ENCODE peak calls at places on chromosomes 2 and 18, in six cellular contexts. One of them, this sample, is unnamed.

GRCh38 chr2:61978522-61978921 is 73.0 kb downstream of the COMMD1 start:
- DNase-seq in K562: no peak
- DNase-seq in A549: no peak
- DNase-seq in endothelial cell of umbilical vein: peak; percentile 69
- DNase-seq in HepG2: peak; percentile 18
- DNase-seq in GM12878: peak; percentile 45
- DNase-seq in this sample: peak; percentile 78

GRCh38 chr18:68733693-68734092 is 18.8 kb upstream of the TMX3 start:
- DNase-seq in K562: no peak
- DNase-seq in A549: peak; percentile 18
- DNase-seq in endothelial cell of umbilical vein: no peak
- DNase-seq in HepG2: no peak
- DNase-seq in GM12878: no peak
- DNase-seq in this sample: no peak

GRCh38 chr2:233385489-233386044 is 31.3 kb downstream of the DGKD start:
- DNase-seq in K562: no peak
- DNase-seq in A549: no peak
- DNase-seq in endothelial cell of umbilical vein: no peak
- DNase-seq in HepG2: no peak
- DNase-seq in GM12878: peak; percentile 63
- DNase-seq in this sample: no peak

GRCh38 chr2:103401621-103402020 is 639.8 kb downstream of the TMEM182 start:
- DNase-seq in K562: no peak
- DNase-seq in A549: peak; percentile 38
- DNase-seq in endothelial cell of umbilical vein: no peak
- DNase-seq in HepG2: peak; percentile 69
- DNase-seq in GM12878: no peak
- DNase-seq in this sample: no peak

GRCh38 chr2:126981476-126981875 is 82.8 kb downstream of the TEX51 start:
- DNase-seq in K562: no peak
- DNase-seq in A549: no peak
- DNase-seq in endothelial cell of umbilical vein: no peak
- DNase-seq in HepG2: peak; percentile 41
- DNase-seq in GM12878: no peak
- DNase-seq in this sample: no peak

GRCh38 chr2:8231909-8232308 is 449.9 kb upstream of the ID2 start:
- DNase-seq in K562: no peak
- DNase-seq in A549: no peak
- DNase-seq in endothelial cell of umbilical vein: no peak
- DNase-seq in HepG2: no peak
- DNase-seq in GM12878: no peak
- DNase-seq in this sample: no peak

GRCh38 chr2:66252002-66252545 is 182.9 kb upstream of the MEIS1 start:
- DNase-seq in K562: no peak
- DNase-seq in A549: no peak
- DNase-seq in endothelial cell of umbilical vein: no peak
- DNase-seq in HepG2: no peak
- DNase-seq in GM12878: no peak
- DNase-seq in this sample: no peak

GRCh38 chr2:78992807-78993517 is 32.5 kb upstream of the REG3G start:
- DNase-seq in K562: no peak
- DNase-seq in A549: no peak
- DNase-seq in endothelial cell of umbilical vein: no peak
- DNase-seq in HepG2: no peak
- DNase-seq in GM12878: no peak
- DNase-seq in this sample: no peak

GRCh38 chr2:160458718-160459453 is 34.7 kb downstream of the RBMS1 start:
- DNase-seq in K562: no peak
- DNase-seq in A549: no peak
- DNase-seq in endothelial cell of umbilical vein: no peak
- DNase-seq in HepG2: no peak
- DNase-seq in GM12878: no peak
- DNase-seq in this sample: no peak

GRCh38 chr2:95034221-95034620 is 8.7 kb downstream of the MAL start:
- DNase-seq in K562: no peak
- DNase-seq in A549: no peak
- DNase-seq in endothelial cell of umbilical vein: no peak
- DNase-seq in HepG2: no peak
- DNase-seq in GM12878: no peak
- DNase-seq in this sample: no peak

GRCh38 chr2:11397046-11397445 is 52.6 kb upstream of the ROCK2 start:
- DNase-seq in K562: no peak
- DNase-seq in A549: no peak
- DNase-seq in endothelial cell of umbilical vein: no peak
- DNase-seq in HepG2: no peak
- DNase-seq in GM12878: no peak
- DNase-seq in this sample: no peak

GRCh38 chr18:72530622-72531021 is 13.5 kb downstream of the CBLN2 start:
- DNase-seq in K562: no peak
- DNase-seq in A549: no peak
- DNase-seq in endothelial cell of umbilical vein: no peak
- DNase-seq in HepG2: no peak
- DNase-seq in GM12878: no peak
- DNase-seq in this sample: no peak

GRCh38 chr2:108067820-108068405 is 81.6 kb downstream of the SLC5A7 start:
- DNase-seq in K562: no peak
- DNase-seq in A549: no peak
- DNase-seq in endothelial cell of umbilical vein: no peak
- DNase-seq in HepG2: no peak
- DNase-seq in GM12878: no peak
- DNase-seq in this sample: no peak

GRCh38 chr2:70643715-70644114 is 90.1 kb upstream of the TGFA start:
- DNase-seq in K562: peak; percentile 64
- DNase-seq in A549: peak; percentile 68
- DNase-seq in endothelial cell of umbilical vein: peak; percentile 7
- DNase-seq in HepG2: peak; percentile 27
- DNase-seq in GM12878: no peak
- DNase-seq in this sample: peak; percentile 71

GRCh38 chr18:8091042-8091441 is 518.2 kb upstream of the RAB12 start:
- DNase-seq in K562: no peak
- DNase-seq in A549: no peak
- DNase-seq in endothelial cell of umbilical vein: no peak
- DNase-seq in HepG2: no peak
- DNase-seq in GM12878: no peak
- DNase-seq in this sample: no peak

GRCh38 chr2:225996477-225996858 is 597.0 kb downstream of the NYAP2 start:
- DNase-seq in K562: no peak
- DNase-seq in A549: no peak
- DNase-seq in endothelial cell of umbilical vein: no peak
- DNase-seq in HepG2: no peak
- DNase-seq in GM12878: no peak
- DNase-seq in this sample: no peak

GRCh38 chr2:74849228-74849892 is 15.4 kb downstream of the HK2 start:
- DNase-seq in K562: no peak
- DNase-seq in A549: no peak
- DNase-seq in endothelial cell of umbilical vein: peak; percentile 44
- DNase-seq in HepG2: no peak
- DNase-seq in GM12878: peak; percentile 62
- DNase-seq in this sample: peak; percentile 92

DNA sequence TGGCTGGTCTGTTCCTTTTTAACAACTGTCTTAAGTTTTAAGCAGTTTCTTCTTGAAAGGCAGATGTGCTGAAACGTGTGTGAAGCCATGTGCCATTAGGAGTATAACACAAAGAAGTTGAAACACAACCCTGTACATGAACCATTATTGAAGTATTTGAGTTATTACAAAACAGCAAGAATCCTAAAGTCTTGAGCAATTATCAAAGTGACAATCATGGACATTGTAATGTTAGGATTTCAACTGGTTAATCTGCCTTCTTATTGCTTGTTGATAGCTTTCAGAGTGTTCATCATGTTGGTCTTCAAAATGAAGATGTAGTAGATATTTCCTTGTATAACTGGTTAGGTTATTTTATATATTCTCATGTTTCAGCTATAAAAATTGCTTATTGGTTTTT is 21.0 kb downstream of the PPP1R1C start:
- DNase-seq in K562: no peak
- DNase-seq in A549: no peak
- DNase-seq in endothelial cell of umbilical vein: no peak
- DNase-seq in HepG2: no peak
- DNase-seq in GM12878: no peak
- DNase-seq in this sample: no peak
- TF ChIP-seq MYC in K562: no peak
- TF ChIP-seq MYC in A549: no peak
- TF ChIP-seq MYC in endothelial cell of umbilical vein: no peak
- TF ChIP-seq MYC in HepG2: no peak
- TF ChIP-seq MYC in GM12878: no peak
- TF ChIP-seq MYC in this sample: no peak

GRCh38 chr2:169050476-169051240 is 18.7 kb upstream of the DHRS9 start:
- DNase-seq in K562: peak; percentile 56
- DNase-seq in A549: peak; percentile 57
- DNase-seq in endothelial cell of umbilical vein: peak; percentile 44
- DNase-seq in HepG2: no peak
- DNase-seq in GM12878: no peak
- DNase-seq in this sample: peak; percentile 19

GRCh38 chr2:169042856-169043255 is 11.7 kb upstream of the ABCB11 start:
- DNase-seq in K562: no peak
- DNase-seq in A549: no peak
- DNase-seq in endothelial cell of umbilical vein: no peak
- DNase-seq in HepG2: no peak
- DNase-seq in GM12878: no peak
- DNase-seq in this sample: no peak

GRCh38 chr2:169049142-169049541 is 18.0 kb upstream of the ABCB11 start:
- DNase-seq in K562: no peak
- DNase-seq in A549: no peak
- DNase-seq in endothelial cell of umbilical vein: no peak
- DNase-seq in HepG2: no peak
- DNase-seq in GM12878: no peak
- DNase-seq in this sample: no peak

GRCh38 chr2:169047253-169048250 is 16.4 kb upstream of the ABCB11 start:
- DNase-seq in K562: no peak
- DNase-seq in A549: no peak
- DNase-seq in endothelial cell of umbilical vein: no peak
- DNase-seq in HepG2: no peak
- DNase-seq in GM12878: no peak
- DNase-seq in this sample: no peak

GRCh38 chr2:169046440-169047151 is 15.5 kb upstream of the ABCB11 start:
- DNase-seq in K562: no peak
- DNase-seq in A549: peak; percentile 11
- DNase-seq in endothelial cell of umbilical vein: no peak
- DNase-seq in HepG2: no peak
- DNase-seq in GM12878: no peak
- DNase-seq in this sample: no peak
- TF ChIP-seq MYC in K562: no peak
- TF ChIP-seq MYC in A549: no peak
- TF ChIP-seq MYC in endothelial cell of umbilical vein: no peak
- TF ChIP-seq MYC in HepG2: no peak
- TF ChIP-seq MYC in GM12878: no peak
- TF ChIP-seq MYC in this sample: no peak

GRCh38 chr2:234518986-234519642 is 22.2 kb upstream of the ARL4C start:
- DNase-seq in K562: no peak
- DNase-seq in A549: no peak
- DNase-seq in endothelial cell of umbilical vein: no peak
- DNase-seq in HepG2: no peak
- DNase-seq in GM12878: no peak
- DNase-seq in this sample: no peak

GRCh38 chr2:234514099-234514498 is 17.2 kb upstream of the ARL4C start:
- DNase-seq in K562: no peak
- DNase-seq in A549: no peak
- DNase-seq in endothelial cell of umbilical vein: no peak
- DNase-seq in HepG2: no peak
- DNase-seq in GM12878: no peak
- DNase-seq in this sample: no peak

GRCh38 chr2:234512884-234513669 is 16.2 kb upstream of the ARL4C start:
- DNase-seq in K562: peak; percentile 30
- DNase-seq in A549: no peak
- DNase-seq in endothelial cell of umbilical vein: peak; percentile 14
- DNase-seq in HepG2: no peak
- DNase-seq in GM12878: no peak
- DNase-seq in this sample: no peak

GRCh38 chr2:234517971-234518370 is 21.1 kb upstream of the ARL4C start:
- DNase-seq in K562: no peak
- DNase-seq in A549: no peak
- DNase-seq in endothelial cell of umbilical vein: no peak
- DNase-seq in HepG2: no peak
- DNase-seq in GM12878: no peak
- DNase-seq in this sample: no peak

DNA sequence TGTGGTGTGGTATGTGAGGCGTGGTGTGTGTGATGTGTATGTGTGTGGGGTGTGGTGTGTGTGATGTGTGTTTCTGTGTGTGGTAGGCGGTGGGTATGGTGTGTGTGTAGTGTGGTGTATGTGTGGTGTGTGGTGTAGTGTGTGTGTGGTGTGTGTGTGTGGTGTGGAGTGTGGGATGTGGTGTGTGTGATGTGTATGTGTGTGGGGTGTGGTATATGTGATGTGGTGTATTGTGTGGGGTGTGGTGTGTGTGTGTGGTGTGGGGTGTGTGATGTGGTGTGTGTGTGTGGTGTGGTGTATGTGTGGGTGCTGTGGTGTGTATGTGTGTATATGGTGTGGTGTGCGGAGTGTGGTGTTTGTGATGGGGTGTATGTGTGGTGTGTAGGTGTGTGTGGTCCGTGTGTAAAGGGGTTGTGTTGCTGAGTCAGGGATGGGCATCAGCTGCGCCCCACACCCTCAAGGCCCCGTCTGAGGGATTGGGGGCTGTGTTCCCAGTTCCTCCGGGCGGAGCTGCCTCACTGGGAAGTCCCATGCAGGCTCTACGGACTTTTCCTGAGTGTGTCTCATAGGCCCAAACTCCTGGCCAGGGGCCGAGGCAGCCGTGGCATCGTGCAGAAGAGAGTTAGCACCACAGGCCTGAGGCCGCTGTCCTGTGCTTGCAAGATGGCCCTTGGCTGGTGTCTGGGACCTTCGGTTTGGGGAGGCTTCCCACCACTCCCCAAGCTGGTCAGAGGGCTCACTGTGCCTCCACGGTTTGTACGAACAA is 18.2 kb upstream of the ARL4C start:
- DNase-seq in K562: no peak
- DNase-seq in A549: no peak
- DNase-seq in endothelial cell of umbilical vein: no peak
- DNase-seq in HepG2: no peak
- DNase-seq in GM12878: no peak
- DNase-seq in this sample: no peak
- TF ChIP-seq MYC in K562: no peak
- TF ChIP-seq MYC in A549: no peak
- TF ChIP-seq MYC in endothelial cell of umbilical vein: no peak
- TF ChIP-seq MYC in HepG2: no peak
- TF ChIP-seq MYC in GM12878: no peak
- TF ChIP-seq MYC in this sample: no peak

GRCh38 chr18:77647472-77647871 is 397.8 kb downstream of the GALR1 start:
- DNase-seq in K562: no peak
- DNase-seq in A549: no peak
- DNase-seq in endothelial cell of umbilical vein: no peak
- DNase-seq in HepG2: no peak
- DNase-seq in GM12878: no peak
- DNase-seq in this sample: peak; percentile 25

GRCh38 chr18:77645170-77645872 is 395.7 kb downstream of the GALR1 start:
- DNase-seq in K562: no peak
- DNase-seq in A549: no peak
- DNase-seq in endothelial cell of umbilical vein: no peak
- DNase-seq in HepG2: no peak
- DNase-seq in GM12878: no peak
- DNase-seq in this sample: no peak

GRCh38 chr18:77650799-77651385 is 401.2 kb downstream of the GALR1 start:
- DNase-seq in K562: peak; percentile 71
- DNase-seq in A549: peak; percentile 44
- DNase-seq in endothelial cell of umbilical vein: no peak
- DNase-seq in HepG2: peak; percentile 24
- DNase-seq in GM12878: no peak
- DNase-seq in this sample: peak; percentile 76

GRCh38 chr18:77651441-77651840 is 401.8 kb downstream of the GALR1 start:
- DNase-seq in K562: no peak
- DNase-seq in A549: no peak
- DNase-seq in endothelial cell of umbilical vein: no peak
- DNase-seq in HepG2: no peak
- DNase-seq in GM12878: no peak
- DNase-seq in this sample: no peak

GRCh38 chr18:77648415-77648814 is 398.8 kb downstream of the GALR1 start:
- DNase-seq in K562: no peak
- DNase-seq in A549: no peak
- DNase-seq in endothelial cell of umbilical vein: no peak
- DNase-seq in HepG2: no peak
- DNase-seq in GM12878: no peak
- DNase-seq in this sample: no peak
- TF ChIP-seq MYC in K562: no peak
- TF ChIP-seq MYC in A549: no peak
- TF ChIP-seq MYC in endothelial cell of umbilical vein: no peak
- TF ChIP-seq MYC in HepG2: no peak
- TF ChIP-seq MYC in GM12878: no peak
- TF ChIP-seq MYC in this sample: no peak

This sample was measured in NB4.